ENCODE peak calls at places on chromosomes 4 and X, in five cellular contexts. G, R, E, V and K are unnamed samples.

GRCh38 chrX:149504226-149504914 is 736 bp downstream of the IDS start:
- DNase-seq in G (peak; percentile 78), R (peak; percentile 27), E (no peak), V (peak; percentile 59), K (no peak)

GRCh38 chrX:93673056-93673868 is at the start of gene NAP1L3:
- DNase-seq in G (peak; percentile 66), R (peak; percentile 95), E (no peak), V (peak; percentile 84), K (peak; percentile 27)

GRCh38 chrX:125713633-125714032 is 394.0 kb downstream of the TEX13C start:
- DNase-seq in G (no peak), R (no peak), E (no peak), V (no peak), K (no peak)

GRCh38 chrX:57952320-57952678 is 42.0 kb upstream of the ZXDA start:
- DNase-seq in G (no peak), R (no peak), E (no peak), V (no peak), K (no peak)

GRCh38 chr4:180664766-180665368 is 1578.3 kb upstream of the TENM3 start:
- DNase-seq in G (peak; percentile 83), R (peak; percentile 89), E (peak; percentile 87), V (peak; percentile 78), K (peak; percentile 68)

GRCh38 chrX:153641575-153642312 is 5.3 kb upstream of the DUSP9 start:
- DNase-seq in G (no peak), R (peak; percentile 48), E (no peak), V (no peak), K (no peak)

GRCh38 chr4:153852501-153852900 is 63.6 kb upstream of the SFRP2 start:
- DNase-seq in G (no peak), R (no peak), E (no peak), V (no peak), K (no peak)

GRCh38 chrX:149867488-149867887 is 13.5 kb upstream of the MAGEA8 start:
- DNase-seq in G (no peak), R (no peak), E (no peak), V (no peak), K (no peak)

GRCh38 chrX:43505759-43506158 is 150.3 kb upstream of the MAOA start:
- DNase-seq in G (no peak), R (no peak), E (no peak), V (peak; percentile 18), K (no peak)

GRCh38 chr4:153131478-153132069 is 72.7 kb upstream of the TRIM2 start:
- DNase-seq in G (no peak), R (no peak), E (no peak), V (peak; percentile 73), K (no peak)

GRCh38 chrX:8663325-8663724 is 68.6 kb downstream of the ANOS1 start:
- DNase-seq in G (peak; percentile 36), R (no peak), E (no peak), V (no peak), K (no peak)

GRCh38 chrX:134396174-134396573 is 63.8 kb upstream of the HPRT1 start:
- DNase-seq in G (peak; percentile 34), R (peak; percentile 2), E (no peak), V (peak; percentile 45), K (no peak)

GRCh38 chr4:15774020-15774420 is 4.1 kb upstream of the CD38 start:
- DNase-seq in G (no peak), R (no peak), E (no peak), V (peak; percentile 46), K (no peak)

GRCh38 chrX:30982467-30982866 is 89.4 kb downstream of the FTHL17 start:
- DNase-seq in G (no peak), R (no peak), E (no peak), V (no peak), K (no peak)

GRCh38 chr4:81504685-81505598 is 33.2 kb upstream of the RASGEF1B start:
- DNase-seq in G (peak; percentile 88), R (no peak), E (no peak), V (peak; percentile 50), K (peak; percentile 75)

GRCh38 chrX:38857736-38858432 is 56.6 kb downstream of the MID1IP1 start:
- DNase-seq in G (no peak), R (no peak), E (no peak), V (no peak), K (no peak)

GRCh38 chr4:107989162-107989536 is 540 bp upstream of the HADH start:
- DNase-seq in G (peak; percentile 14), R (no peak), E (no peak), V (no peak), K (no peak)

GRCh38 chrX:130053236-130053635 is 57.1 kb downstream of the ELF4 start:
- DNase-seq in G (no peak), R (no peak), E (no peak), V (no peak), K (no peak)

GRCh38 chrX:65726708-65727107 is 59.3 kb downstream of the MSN start:
- DNase-seq in G (no peak), R (no peak), E (no peak), V (no peak), K (no peak)

GRCh38 chrX:69031181-69031580 is 134.1 kb downstream of the PJA1 start:
- DNase-seq in G (no peak), R (peak; percentile 75), E (peak; percentile 10), V (no peak), K (no peak)

GRCh38 chrX:137565921-137566745 is at the start of gene ZIC3:
- DNase-seq in G (no peak), R (peak; percentile 88), E (no peak), V (peak; percentile 35), K (peak; percentile 33)

GRCh38 chrX:134604701-134605271 is 53.5 kb downstream of the PLAC1 start:
- DNase-seq in G (no peak), R (no peak), E (peak; percentile 43), V (peak; percentile 51), K (no peak)

GRCh38 chr4:76235407-76235806 is 16.1 kb upstream of the FAM47E start:
- DNase-seq in G (no peak), R (no peak), E (no peak), V (no peak), K (no peak)

GRCh38 chr4:169385356-169385755 is 114.6 kb upstream of the SH3RF1 start:
- DNase-seq in G (no peak), R (no peak), E (no peak), V (peak; percentile 31), K (no peak)

GRCh38 chrX:150635952-150636351 is 57.2 kb upstream of the MTMR1 start:
- DNase-seq in G (no peak), R (no peak), E (no peak), V (peak; percentile 90), K (no peak)

GRCh38 chrX:24870143-24870542 is 145.6 kb downstream of the ARX start:
- DNase-seq in G (no peak), R (no peak), E (no peak), V (peak; percentile 5), K (no peak)

GRCh38 chr4:113781439-113782040 is 20.0 kb upstream of the CAMK2D start:
- DNase-seq in G (peak; percentile 34), R (peak; percentile 14), E (no peak), V (peak; percentile 56), K (no peak)

GRCh38 chrX:75086731-75087195 is 69.3 kb downstream of the ABCB7 start:
- DNase-seq in G (no peak), R (no peak), E (no peak), V (no peak), K (no peak)

GRCh38 chr4:97558204-97558804 is 585.0 kb downstream of the STPG2 start:
- DNase-seq in G (no peak), R (no peak), E (no peak), V (no peak), K (no peak)

GRCh38 chr4:32645653-32646052 is 1925.5 kb downstream of the PCDH7 start:
- DNase-seq in G (no peak), R (no peak), E (no peak), V (no peak), K (no peak)

GRCh38 chr4:145921231-145921630 is 17.4 kb downstream of the ZNF827 start:
- DNase-seq in G (no peak), R (no peak), E (no peak), V (no peak), K (no peak)

GRCh38 chr4:34181891-34182290 is 2062.4 kb downstream of the ARAP2 start:
- DNase-seq in G (no peak), R (no peak), E (peak; percentile 13), V (peak; percentile 66), K (no peak)

GRCh38 chr4:166144607-166145006 is 271.6 kb downstream of the TLL1 start:
- DNase-seq in G (no peak), R (no peak), E (no peak), V (no peak), K (no peak)

GRCh38 chr4:3210467-3210866 is 38.5 kb upstream of the MSANTD1 start:
- DNase-seq in G (no peak), R (no peak), E (no peak), V (no peak), K (no peak)

GRCh38 chrX:48508400-48509244 is at the start of gene PORCN:
- DNase-seq in G (peak; percentile 70), R (peak; percentile 84), E (no peak), V (peak; percentile 81), K (peak; percentile 84)

GRCh38 chrX:75276666-75277065 is 2.8 kb downstream of the UPRT start:
- DNase-seq in G (no peak), R (no peak), E (no peak), V (no peak), K (no peak)

GRCh38 chr4:156677136-156677535 is 294.5 kb downstream of the PDGFC start:
- DNase-seq in G (peak; percentile 57), R (peak; percentile 63), E (peak; percentile 64), V (peak; percentile 71), K (peak; percentile 28)

GRCh38 chr4:55534306-55534705 is 12.4 kb downstream of the CLOCK start:
- DNase-seq in G (no peak), R (no peak), E (no peak), V (no peak), K (no peak)
- H3K9me3 ChIP-seq in G (no peaks in the 10 kb centered on the region), R (peaks cover 9% of the 10 kb centered on the region), E (peaks cover 16% of the 10 kb centered on the region), V (no peaks in the 10 kb centered on the region), K (no peaks in the 10 kb centered on the region)

GRCh38 chrX:12949927-12950656 is 24.8 kb upstream of the TMSB4X start:
- DNase-seq in G (peak; percentile 63), R (no peak), E (no peak), V (peak; percentile 90), K (peak; percentile 88)
- H3K4me1 ChIP-seq in G (peaks cover 35% of the 10 kb centered on the region), R (peaks cover 24% of the 10 kb centered on the region), E (peaks cover 10% of the 10 kb centered on the region), V (peaks cover 27% of the 10 kb centered on the region), K (peaks cover 3% of the 10 kb centered on the region)

DNA sequence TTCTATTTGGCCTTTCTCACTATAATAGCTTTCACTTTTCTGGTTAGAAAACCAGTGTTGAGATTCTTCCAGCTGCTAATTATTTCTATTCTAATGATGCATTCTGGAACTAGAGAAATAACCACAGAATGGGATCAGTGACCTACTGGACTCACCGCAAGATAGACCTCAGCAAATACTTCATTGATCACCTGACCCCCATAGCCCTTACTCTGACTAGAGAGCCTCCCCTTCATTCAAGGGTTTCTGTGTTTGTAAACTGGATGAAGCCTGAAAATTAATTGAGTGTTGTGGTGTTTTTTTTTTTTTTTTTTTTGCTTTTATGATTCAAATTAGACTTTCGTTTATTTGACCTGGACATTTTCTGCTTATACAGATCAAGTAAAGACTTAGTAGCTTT is 97.0 kb downstream of the NBDY start:
- DNase-seq in G (no peak), R (no peak), E (no peak), V (no peak), K (no peak)
- H3K9ac ChIP-seq in G (no peak overlapping the region), R (no peak overlapping the region), E (no peak overlapping the region), V (no peak overlapping the region), K (no peak overlapping the region)

DNA sequence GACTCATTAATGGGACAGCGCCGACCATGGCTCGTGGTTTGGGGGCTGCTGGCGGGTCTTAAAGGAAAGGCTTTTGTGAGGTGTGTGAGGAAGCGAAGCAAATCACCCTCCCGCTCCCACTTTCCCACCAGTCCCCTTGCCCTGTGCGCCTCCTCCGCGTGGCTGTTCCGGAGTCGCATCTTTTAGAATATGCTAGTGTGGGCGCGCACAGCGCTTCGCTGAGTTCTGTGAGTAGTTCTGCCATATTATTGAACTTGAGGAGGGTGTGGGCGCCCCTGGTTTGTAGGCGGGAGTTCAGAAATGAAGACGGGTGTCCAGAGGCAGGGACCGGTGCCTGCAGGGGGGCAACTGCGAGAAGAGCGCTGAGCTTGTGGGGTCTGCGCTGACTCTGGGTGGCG is 49.1 kb downstream of the ZNF141 start:
- DNase-seq in G (no peak), R (no peak), E (no peak), V (no peak), K (no peak)
- H3K9me3 ChIP-seq in G (no peaks in the 10 kb centered on the region), R (no peaks in the 10 kb centered on the region), E (peaks cover 10% of the 10 kb centered on the region), V (no peaks in the 10 kb centered on the region), K (peaks cover 6% of the 10 kb centered on the region)